ENCODE peak calls at places on chromosome 2, in eight cellular contexts. D is A549, B is mucosa of descending colon, O is foreskin keratinocyte, A is pancreas, R is fibroblast of mammary gland, L is endothelial cell, I is kidney epithelial cell. X is an unnamed sample.
A peak's percentile ranks its signal among the peaks of the same experiment; 100 is the strongest.

GRCh38 chr2:202965810-202966454 is 48.7 kb upstream of the NBEAL1 start:
- DNase-seq in R (peak; percentile 78), D (peak; percentile 84), A (no peak), O (peak; percentile 15), B (no peak), L (no peak), I (peak; percentile 59), X (peak; percentile 21)

GRCh38 chr2:26942543-26943295 is 27.7 kb upstream of the MAPRE3 start:
- DNase-seq in R (peak; percentile 60), L (peak; percentile 77), I (no peak), B (peak; percentile 64), O (no peak), D (peak; percentile 78), A (no peak), X (peak; percentile 34)

GRCh38 chr2:144660518-144661316 is 140.8 kb upstream of the ZEB2 start:
- DNase-seq in I (no peak), B (no peak), R (peak; percentile 44), A (no peak), D (peak; percentile 12), L (no peak), O (peak; percentile 32), X (peak; percentile 57)

GRCh38 chr2:150513647-150514046 is 26.2 kb upstream of the RND3 start:
- DNase-seq in D (no peak), A (no peak), B (no peak), I (no peak), O (no peak), L (no peak), R (peak; percentile 47), X (peak; percentile 23)

GRCh38 chr2:46548103-46548486 is 68.7 kb downstream of the TMEM247 start:
- DNase-seq in A (no peak), O (no peak), B (no peak), D (no peak), L (no peak), I (no peak), R (no peak), X (no peak)

GRCh38 chr2:149261672-149262071 is 68.7 kb upstream of the LYPD6 start:
- DNase-seq in R (no peak), B (no peak), A (no peak), O (no peak), L (no peak), D (no peak), I (no peak), X (no peak)

GRCh38 chr2:111048856-111049551 is 71.7 kb upstream of the BCL2L11 start:
- DNase-seq in O (no peak), D (no peak), B (no peak), R (no peak), I (no peak), A (no peak), L (no peak), X (no peak)

GRCh38 chr2:188497736-188498135 is 206.1 kb downstream of the GULP1 start:
- DNase-seq in I (no peak), L (no peak), D (no peak), A (no peak), B (no peak), R (no peak), O (no peak), X (no peak)

GRCh38 chr2:118661184-118661583 is 186.3 kb downstream of the EN1 start:
- DNase-seq in R (peak; percentile 50), I (no peak), D (no peak), B (no peak), L (no peak), O (no peak), A (no peak), X (no peak)

GRCh38 chr2:59658906-59659305 is 894.5 kb downstream of the BCL11A start:
- DNase-seq in R (no peak), A (no peak), O (no peak), I (no peak), B (no peak), L (no peak), D (no peak), X (no peak)

GRCh38 chr2:219552382-219553167 is 8.7 kb downstream of the TMEM198 start:
- DNase-seq in B (peak; percentile 90), O (no peak), I (no peak), R (peak; percentile 65), A (peak; percentile 95), D (peak; percentile 75), L (peak; percentile 88), X (peak; percentile 78)

GRCh38 chr2:152466925-152467676 is 132.1 kb downstream of the FMNL2 start:
- DNase-seq in L (no peak), I (no peak), A (no peak), R (peak; percentile 81), O (peak; percentile 53), B (no peak), D (no peak), X (peak; percentile 79)

GRCh38 chr2:112474844-112475486 is 7.0 kb upstream of the TTL start:
- DNase-seq in R (peak; percentile 71), I (no peak), B (no peak), O (no peak), L (no peak), A (no peak), D (no peak), X (no peak)

GRCh38 chr2:39416172-39416571 is 20.9 kb downstream of the MAP4K3 start:
- DNase-seq in L (no peak), D (no peak), B (no peak), A (no peak), I (no peak), O (no peak), R (peak; percentile 76), X (no peak)

GRCh38 chr2:222939208-222939846 is 78.5 kb downstream of the ACSL3 start:
- DNase-seq in L (peak; percentile 85), O (peak; percentile 9), D (peak; percentile 72), A (no peak), I (no peak), R (peak; percentile 74), B (peak; percentile 32), X (peak; percentile 62)

GRCh38 chr2:216015722-216016464 is 2.5 kb upstream of the MREG start:
- DNase-seq in L (no peak), R (no peak), B (no peak), A (no peak), O (no peak), I (no peak), D (no peak), X (no peak)

GRCh38 chr2:69165079-69165478 is 152.1 kb downstream of the ANTXR1 start:
- DNase-seq in R (no peak), L (no peak), O (no peak), D (no peak), A (no peak), B (no peak), I (no peak), X (no peak)

GRCh38 chr2:135775420-135775819 is 33.8 kb downstream of the UBXN4 start:
- DNase-seq in L (no peak), B (no peak), I (no peak), D (no peak), A (no peak), R (no peak), O (no peak), X (no peak)

GRCh38 chr2:31812051-31812798 is 198.6 kb downstream of the MEMO1 start:
- DNase-seq in R (peak; percentile 15), O (no peak), L (no peak), D (peak; percentile 71), A (no peak), I (no peak), B (no peak), X (peak; percentile 21)

GRCh38 chr2:230321031-230321430 is 6.0 kb upstream of the SP140L start:
- DNase-seq in D (no peak), B (no peak), A (no peak), R (no peak), I (no peak), L (no peak), O (no peak), X (no peak)

GRCh38 chr2:230325316-230326243 is 1.4 kb upstream of the SP140L start:
- DNase-seq in O (no peak), L (no peak), R (no peak), B (no peak), A (peak; percentile 50), I (no peak), D (no peak), X (no peak)

GRCh38 chr2:230322561-230323384 is 4.2 kb upstream of the SP140L start:
- DNase-seq in O (no peak), B (no peak), I (no peak), A (no peak), L (no peak), R (no peak), D (no peak), X (no peak)

GRCh38 chr2:230324503-230324902 is 2.5 kb upstream of the SP140L start:
- DNase-seq in D (no peak), O (no peak), R (no peak), B (no peak), L (no peak), I (no peak), A (no peak), X (no peak)

GRCh38 chr2:230323385-230324106 is 3.4 kb upstream of the SP140L start:
- DNase-seq in D (peak; percentile 45), B (no peak), O (no peak), L (no peak), R (no peak), I (no peak), A (peak; percentile 58), X (no peak)
- TF ChIP-seq CTCF in D (no peak), B (no peak), O (peak; percentile 40), L (no peak), R (peak; percentile 27), I (peak; percentile 14), A (no peak), X (no peak)

GRCh38 chr2:25228848-25229674 is 60.7 kb upstream of the POMC start:
- DNase-seq in L (peak; percentile 77), D (peak; percentile 84), B (peak; percentile 68), I (no peak), A (no peak), R (peak; percentile 76), O (peak; percentile 21), X (peak; percentile 62)
- TF ChIP-seq CTCF in L (peak; percentile 79), D (peak; percentile 66), B (peak; percentile 42), I (peak; percentile 77), A (peak; percentile 53), R (peak; percentile 79), O (peak; percentile 75), X (peak; percentile 82)

GRCh38 chr2:168403736-168404135 is 52.3 kb upstream of the CERS6 start:
- DNase-seq in I (no peak), B (no peak), O (no peak), R (no peak), A (no peak), D (no peak), L (no peak), X (no peak)
- TF ChIP-seq CTCF in I (no peak), B (no peak), O (no peak), R (no peak), A (no peak), D (no peak), L (no peak), X (no peak)

GRCh38 chr2:96890726-96891385 is 21.0 kb upstream of the SEMA4C start:
- DNase-seq in R (no peak), D (no peak), I (no peak), O (no peak), B (no peak), L (no peak), A (no peak), X (no peak)
- TF ChIP-seq CTCF in R (no peak), D (no peak), I (no peak), O (no peak), B (no peak), L (no peak), A (no peak), X (no peak)

DNA sequence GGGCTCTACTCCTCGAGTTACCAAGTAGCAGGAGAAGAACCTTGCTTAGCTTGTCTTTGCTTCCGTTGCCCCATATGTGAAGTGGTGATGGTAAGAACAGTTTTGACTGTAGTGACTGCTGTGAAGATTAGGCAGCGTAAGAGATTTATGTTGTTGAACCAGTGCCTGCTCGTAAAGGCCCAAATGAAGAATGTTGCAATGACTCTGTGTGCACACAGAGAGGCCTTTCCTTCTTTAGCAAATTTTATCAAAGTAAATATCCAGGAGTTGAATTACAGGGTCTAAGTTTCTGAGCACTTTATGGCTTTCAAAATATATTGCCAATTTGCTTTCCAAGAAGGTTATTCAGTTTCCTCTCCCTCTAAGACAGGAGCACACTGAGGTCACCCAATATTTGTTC is 14.5 kb downstream of the NTSR2 start:
- DNase-seq in B (no peak), R (no peak), L (no peak), A (no peak), D (no peak), O (no peak), I (no peak), X (no peak)
- TF ChIP-seq CTCF in B (no peak), R (no peak), L (no peak), A (no peak), D (no peak), O (no peak), I (no peak), X (no peak)

X was measured in mammary epithelial cell.